ENCODE peak calls at places on chromosomes 7 and 10, in nine cellular contexts. Q, X, Z, K, E, O, T, Y and W are unnamed samples.

GRCh38 chr10:58209669-58210068 is 58.0 kb downstream of the IPMK start:
- DNase-seq in Q (peak), X (no peak), Z (no peak), K (no peak), E (no peak), O (no peak), T (no peak), Y (no peak), W (peak)

GRCh38 chr7:99036531-99037175 is 107.3 kb downstream of the SMURF1 start:
- DNase-seq in Q (peak), X (no peak), Z (peak), K (no peak), E (peak), O (no peak), T (no peak), Y (no peak), W (no peak)

GRCh38 chr10:100146875-100147665 is 38.8 kb downstream of the ERLIN1 start:
- DNase-seq in Q (no peak), X (no peak), Z (no peak), K (no peak), E (no peak), O (no peak), T (no peak), Y (no peak), W (no peak)

GRCh38 chr10:80454526-80455460 is 683 bp downstream of the TSPAN14 start:
- DNase-seq in Q (peak), X (no peak), Z (no peak), K (peak), E (peak), O (peak), T (peak), Y (peak), W (peak)

GRCh38 chr7:148535227-148535626 is 55.3 kb upstream of the C7orf33 start:
- DNase-seq in Q (peak), X (no peak), Z (peak), K (no peak), E (no peak), O (peak), T (no peak), Y (no peak), W (no peak)

GRCh38 chr7:112211348-112211907 is 4.9 kb downstream of the ZNF277 start:
- DNase-seq in Q (peak), X (no peak), Z (peak), K (no peak), E (peak), O (no peak), T (no peak), Y (no peak), W (no peak)

GRCh38 chr10:28800144-28800543 is 122.8 kb downstream of the BAMBI start:
- DNase-seq in Q (no peak), X (no peak), Z (no peak), K (no peak), E (no peak), O (no peak), T (no peak), Y (no peak), W (no peak)

GRCh38 chr10:13984647-13985155 is 346.0 kb downstream of the FRMD4A start:
- DNase-seq in Q (peak), X (no peak), Z (peak), K (no peak), E (peak), O (no peak), T (no peak), Y (no peak), W (no peak)

GRCh38 chr10:132353456-132354355 is 21.7 kb downstream of the LRRC27 start:
- DNase-seq in Q (no peak), X (no peak), Z (no peak), K (no peak), E (no peak), O (no peak), T (no peak), Y (no peak), W (no peak)

GRCh38 chr10:5589963-5590511 is 65.3 kb downstream of the CALML3 start:
- DNase-seq in Q (peak), X (no peak), Z (peak), K (no peak), E (peak), O (no peak), T (no peak), Y (no peak), W (no peak)

GRCh38 chr7:158257516-158258410 is 329.9 kb downstream of the PTPRN2 start:
- DNase-seq in Q (no peak), X (no peak), Z (no peak), K (no peak), E (no peak), O (no peak), T (no peak), Y (no peak), W (no peak)

GRCh38 chr10:2933519-2933918 is 133.8 kb upstream of the PFKP start:
- DNase-seq in Q (no peak), X (no peak), Z (no peak), K (no peak), E (no peak), O (no peak), T (no peak), Y (no peak), W (no peak)

GRCh38 chr7:134290286-134290685 is 26.4 kb downstream of the SLC35B4 start:
- DNase-seq in Q (peak), X (no peak), Z (peak), K (no peak), E (no peak), O (no peak), T (no peak), Y (no peak), W (no peak)

GRCh38 chr7:42445691-42446090 is 208.7 kb upstream of the GLI3 start:
- DNase-seq in Q (peak), X (no peak), Z (no peak), K (no peak), E (no peak), O (no peak), T (no peak), Y (no peak), W (no peak)

GRCh38 chr7:76224695-76225094 is 23.0 kb downstream of the SRRM3 start:
- DNase-seq in Q (no peak), X (no peak), Z (no peak), K (no peak), E (no peak), O (no peak), T (no peak), Y (no peak), W (no peak)